ENCODE peak calls at places on chromosome 5, in six cellular contexts. One of them, this sample, is unnamed.

GRCh38 chr5:32042571-32042970 is 131.5 kb downstream of the GOLPH3 start:
- DNase-seq in nephron progenitor cell: no peak
- DNase-seq in GM12892: no peak
- DNase-seq in NCI-H1930: no peak
- DNase-seq in RWPE1: peak; percentile 57
- DNase-seq in NCI-H2081: no peak
- DNase-seq in this sample: no peak

GRCh38 chr5:74541381-74541781 is 99.1 kb downstream of the ENC1 start:
- DNase-seq in nephron progenitor cell: no peak
- DNase-seq in GM12892: no peak
- DNase-seq in RWPE1: no peak
- DNase-seq in NCI-H2081: no peak
- DNase-seq in NCI-H1930: no peak
- DNase-seq in this sample: no peak

GRCh38 chr5:151233576-151234202 is 9.8 kb upstream of the CCDC69 start:
- DNase-seq in GM12892: no peak
- DNase-seq in NCI-H1930: no peak
- DNase-seq in nephron progenitor cell: no peak
- DNase-seq in RWPE1: no peak
- DNase-seq in NCI-H2081: no peak
- DNase-seq in this sample: no peak

GRCh38 chr5:141848771-141849370 is 29.3 kb downstream of the PCDH1 start:
- DNase-seq in GM12892: no peak
- DNase-seq in NCI-H1930: peak; percentile 41
- DNase-seq in nephron progenitor cell: no peak
- DNase-seq in NCI-H2081: no peak
- DNase-seq in RWPE1: peak; percentile 98
- DNase-seq in this sample: no peak

GRCh38 chr5:56838409-56839039 is 23.2 kb downstream of the MAP3K1 start:
- DNase-seq in nephron progenitor cell: no peak
- DNase-seq in GM12892: no peak
- DNase-seq in NCI-H1930: no peak
- DNase-seq in NCI-H2081: no peak
- DNase-seq in RWPE1: peak; percentile 42
- DNase-seq in this sample: peak; percentile 64

GRCh38 chr5:20276061-20276958 is 288.3 kb upstream of the CDH18 start:
- DNase-seq in RWPE1: peak; percentile 82
- DNase-seq in NCI-H2081: no peak
- DNase-seq in GM12892: no peak
- DNase-seq in NCI-H1930: no peak
- DNase-seq in nephron progenitor cell: no peak
- DNase-seq in this sample: peak; percentile 48

GRCh38 chr5:86461169-86461956 is 156.4 kb upstream of the COX7C start:
- DNase-seq in nephron progenitor cell: no peak
- DNase-seq in GM12892: no peak
- DNase-seq in RWPE1: no peak
- DNase-seq in NCI-H1930: no peak
- DNase-seq in NCI-H2081: no peak
- DNase-seq in this sample: peak; percentile 13

GRCh38 chr5:89847743-89848142 is 561.8 kb downstream of the CETN3 start:
- DNase-seq in nephron progenitor cell: no peak
- DNase-seq in GM12892: no peak
- DNase-seq in NCI-H1930: no peak
- DNase-seq in NCI-H2081: no peak
- DNase-seq in RWPE1: peak; percentile 9
- DNase-seq in this sample: no peak

GRCh38 chr5:138054863-138055558 is 22.1 kb upstream of the FAM13B start:
- DNase-seq in NCI-H1930: no peak
- DNase-seq in NCI-H2081: no peak
- DNase-seq in nephron progenitor cell: no peak
- DNase-seq in RWPE1: no peak
- DNase-seq in GM12892: no peak
- DNase-seq in this sample: no peak

GRCh38 chr5:167899490-167899889 is 392.0 kb upstream of the WWC1 start:
- DNase-seq in GM12892: no peak
- DNase-seq in NCI-H2081: no peak
- DNase-seq in RWPE1: peak; percentile 48
- DNase-seq in nephron progenitor cell: no peak
- DNase-seq in NCI-H1930: no peak
- DNase-seq in this sample: peak; percentile 63

GRCh38 chr5:6391151-6391550 is 12.8 kb upstream of the MED10 start:
- DNase-seq in GM12892: no peak
- DNase-seq in RWPE1: no peak
- DNase-seq in NCI-H1930: no peak
- DNase-seq in nephron progenitor cell: no peak
- DNase-seq in NCI-H2081: no peak
- DNase-seq in this sample: no peak

GRCh38 chr5:168528521-168529360 is at the start of gene FBLL1:
- DNase-seq in GM12892: no peak
- DNase-seq in NCI-H2081: peak; percentile 22
- DNase-seq in nephron progenitor cell: peak; percentile 89
- DNase-seq in RWPE1: peak; percentile 31
- DNase-seq in NCI-H1930: peak; percentile 28
- DNase-seq in this sample: no peak

GRCh38 chr5:175873090-175873454 is 1.7 kb downstream of the CPLX2 start:
- DNase-seq in NCI-H1930: no peak
- DNase-seq in GM12892: no peak
- DNase-seq in nephron progenitor cell: peak; percentile 71
- DNase-seq in NCI-H2081: peak; percentile 72
- DNase-seq in RWPE1: no peak
- DNase-seq in this sample: no peak

GRCh38 chr5:58816181-58816731 is 233.4 kb downstream of the RAB3C start:
- DNase-seq in NCI-H2081: no peak
- DNase-seq in RWPE1: no peak
- DNase-seq in nephron progenitor cell: no peak
- DNase-seq in GM12892: no peak
- DNase-seq in NCI-H1930: no peak
- DNase-seq in this sample: no peak

GRCh38 chr5:130385619-130386018 is 481.4 kb downstream of the CHSY3 start:
- DNase-seq in NCI-H2081: no peak
- DNase-seq in RWPE1: no peak
- DNase-seq in nephron progenitor cell: no peak
- DNase-seq in NCI-H1930: no peak
- DNase-seq in GM12892: no peak
- DNase-seq in this sample: no peak

This sample was measured in epithelial cell of proximal tubule.